ENCODE peak calls at places on chromosomes 3 and 15, in ten cellular contexts. One of them, this sample, is unnamed.

GRCh38 chr3:110267304-110267703 is 804.3 kb upstream of the NECTIN3 start:
- DNase-seq in amniotic epithelial cell: no peak
- DNase-seq in Calu3: no peak
- DNase-seq in esophagus squamous epithelium: no peak
- DNase-seq in B cell: no peak
- DNase-seq in naive thymus-derived CD8-positive, alpha-beta T cell: no peak
- DNase-seq in amygdala: no peak
- DNase-seq in CD8-positive, alpha-beta memory T cell: no peak
- DNase-seq in T follicular helper cell: no peak
- DNase-seq in stimulated activated CD8-positive, alpha-beta memory T cell treated with anti-CD3 and anti-CD28 coated beads, Interleukin-2, amount 100 ng/mL, for 1 hour: no peak
- DNase-seq in this sample: no peak

GRCh38 chr3:106326941-106327765 is 458.3 kb upstream of the CBLB start:
- DNase-seq in CD8-positive, alpha-beta memory T cell: no peak
- DNase-seq in Calu3: no peak
- DNase-seq in esophagus squamous epithelium: no peak
- DNase-seq in amniotic epithelial cell: no peak
- DNase-seq in amygdala: no peak
- DNase-seq in B cell: no peak
- DNase-seq in T follicular helper cell: no peak
- DNase-seq in naive thymus-derived CD8-positive, alpha-beta T cell: no peak
- DNase-seq in stimulated activated CD8-positive, alpha-beta memory T cell treated with anti-CD3 and anti-CD28 coated beads, Interleukin-2, amount 100 ng/mL, for 1 hour: no peak
- DNase-seq in this sample: no peak

GRCh38 chr3:194730369-194730768 is 44.7 kb downstream of the FAM43A start:
- DNase-seq in B cell: no peak
- DNase-seq in stimulated activated CD8-positive, alpha-beta memory T cell treated with anti-CD3 and anti-CD28 coated beads, Interleukin-2, amount 100 ng/mL, for 1 hour: no peak
- DNase-seq in amygdala: no peak
- DNase-seq in esophagus squamous epithelium: no peak
- DNase-seq in T follicular helper cell: no peak
- DNase-seq in amniotic epithelial cell: peak
- DNase-seq in naive thymus-derived CD8-positive, alpha-beta T cell: peak
- DNase-seq in CD8-positive, alpha-beta memory T cell: no peak
- DNase-seq in Calu3: peak
- DNase-seq in this sample: no peak

GRCh38 chr3:149120051-149120972 is 9.1 kb upstream of the HPS3 start:
- DNase-seq in amniotic epithelial cell: peak
- DNase-seq in naive thymus-derived CD8-positive, alpha-beta T cell: no peak
- DNase-seq in CD8-positive, alpha-beta memory T cell: no peak
- DNase-seq in T follicular helper cell: no peak
- DNase-seq in stimulated activated CD8-positive, alpha-beta memory T cell treated with anti-CD3 and anti-CD28 coated beads, Interleukin-2, amount 100 ng/mL, for 1 hour: no peak
- DNase-seq in B cell: peak
- DNase-seq in amygdala: peak
- DNase-seq in Calu3: peak
- DNase-seq in esophagus squamous epithelium: no peak
- DNase-seq in this sample: peak

GRCh38 chr3:23518441-23518840 is 287.3 kb upstream of the UBE2E1 start:
- DNase-seq in naive thymus-derived CD8-positive, alpha-beta T cell: no peak
- DNase-seq in CD8-positive, alpha-beta memory T cell: no peak
- DNase-seq in stimulated activated CD8-positive, alpha-beta memory T cell treated with anti-CD3 and anti-CD28 coated beads, Interleukin-2, amount 100 ng/mL, for 1 hour: no peak
- DNase-seq in amygdala: no peak
- DNase-seq in amniotic epithelial cell: no peak
- DNase-seq in esophagus squamous epithelium: no peak
- DNase-seq in Calu3: no peak
- DNase-seq in B cell: no peak
- DNase-seq in T follicular helper cell: no peak
- DNase-seq in this sample: peak

GRCh38 chr3:134260984-134261383 is 10.3 kb upstream of the RYK start:
- DNase-seq in esophagus squamous epithelium: no peak
- DNase-seq in amniotic epithelial cell: no peak
- DNase-seq in B cell: no peak
- DNase-seq in T follicular helper cell: no peak
- DNase-seq in amygdala: no peak
- DNase-seq in Calu3: no peak
- DNase-seq in CD8-positive, alpha-beta memory T cell: no peak
- DNase-seq in stimulated activated CD8-positive, alpha-beta memory T cell treated with anti-CD3 and anti-CD28 coated beads, Interleukin-2, amount 100 ng/mL, for 1 hour: no peak
- DNase-seq in naive thymus-derived CD8-positive, alpha-beta T cell: no peak
- DNase-seq in this sample: no peak

GRCh38 chr3:17908399-17909191 is 166.2 kb upstream of the TBC1D5 start:
- DNase-seq in stimulated activated CD8-positive, alpha-beta memory T cell treated with anti-CD3 and anti-CD28 coated beads, Interleukin-2, amount 100 ng/mL, for 1 hour: no peak
- DNase-seq in B cell: no peak
- DNase-seq in Calu3: no peak
- DNase-seq in CD8-positive, alpha-beta memory T cell: no peak
- DNase-seq in naive thymus-derived CD8-positive, alpha-beta T cell: no peak
- DNase-seq in T follicular helper cell: no peak
- DNase-seq in esophagus squamous epithelium: no peak
- DNase-seq in amygdala: no peak
- DNase-seq in amniotic epithelial cell: no peak
- DNase-seq in this sample: no peak

GRCh38 chr15:52006702-52007340 is 12.2 kb upstream of the MAPK6 start:
- DNase-seq in B cell: no peak
- DNase-seq in T follicular helper cell: no peak
- DNase-seq in CD8-positive, alpha-beta memory T cell: no peak
- DNase-seq in esophagus squamous epithelium: no peak
- DNase-seq in naive thymus-derived CD8-positive, alpha-beta T cell: no peak
- DNase-seq in amygdala: no peak
- DNase-seq in stimulated activated CD8-positive, alpha-beta memory T cell treated with anti-CD3 and anti-CD28 coated beads, Interleukin-2, amount 100 ng/mL, for 1 hour: no peak
- DNase-seq in Calu3: no peak
- DNase-seq in amniotic epithelial cell: no peak
- DNase-seq in this sample: no peak

GRCh38 chr15:44775923-44776322 is 39.6 kb downstream of the TRIM69 start:
- DNase-seq in amniotic epithelial cell: peak
- DNase-seq in amygdala: peak
- DNase-seq in CD8-positive, alpha-beta memory T cell: no peak
- DNase-seq in B cell: no peak
- DNase-seq in naive thymus-derived CD8-positive, alpha-beta T cell: no peak
- DNase-seq in esophagus squamous epithelium: no peak
- DNase-seq in T follicular helper cell: no peak
- DNase-seq in stimulated activated CD8-positive, alpha-beta memory T cell treated with anti-CD3 and anti-CD28 coated beads, Interleukin-2, amount 100 ng/mL, for 1 hour: no peak
- DNase-seq in Calu3: no peak
- DNase-seq in this sample: no peak

GRCh38 chr3:64345351-64345750 is 120.1 kb upstream of the PRICKLE2 start:
- DNase-seq in T follicular helper cell: no peak
- DNase-seq in stimulated activated CD8-positive, alpha-beta memory T cell treated with anti-CD3 and anti-CD28 coated beads, Interleukin-2, amount 100 ng/mL, for 1 hour: no peak
- DNase-seq in esophagus squamous epithelium: no peak
- DNase-seq in amygdala: no peak
- DNase-seq in B cell: no peak
- DNase-seq in amniotic epithelial cell: peak
- DNase-seq in CD8-positive, alpha-beta memory T cell: no peak
- DNase-seq in Calu3: no peak
- DNase-seq in naive thymus-derived CD8-positive, alpha-beta T cell: no peak
- DNase-seq in this sample: peak

GRCh38 chr15:92817339-92817886 is 82.7 kb upstream of the CHD2 start:
- DNase-seq in CD8-positive, alpha-beta memory T cell: no peak
- DNase-seq in naive thymus-derived CD8-positive, alpha-beta T cell: no peak
- DNase-seq in esophagus squamous epithelium: no peak
- DNase-seq in B cell: peak
- DNase-seq in stimulated activated CD8-positive, alpha-beta memory T cell treated with anti-CD3 and anti-CD28 coated beads, Interleukin-2, amount 100 ng/mL, for 1 hour: no peak
- DNase-seq in amniotic epithelial cell: no peak
- DNase-seq in Calu3: no peak
- DNase-seq in T follicular helper cell: no peak
- DNase-seq in amygdala: no peak
- DNase-seq in this sample: no peak

GRCh38 chr15:85865070-85865684 is 70.5 kb upstream of the KLHL25 start:
- DNase-seq in T follicular helper cell: no peak
- DNase-seq in CD8-positive, alpha-beta memory T cell: no peak
- DNase-seq in esophagus squamous epithelium: no peak
- DNase-seq in amygdala: no peak
- DNase-seq in Calu3: peak
- DNase-seq in amniotic epithelial cell: peak
- DNase-seq in B cell: no peak
- DNase-seq in stimulated activated CD8-positive, alpha-beta memory T cell treated with anti-CD3 and anti-CD28 coated beads, Interleukin-2, amount 100 ng/mL, for 1 hour: no peak
- DNase-seq in naive thymus-derived CD8-positive, alpha-beta T cell: no peak
- DNase-seq in this sample: peak

GRCh38 chr15:76503121-76503520 is 166.5 kb downstream of the ISL2 start:
- DNase-seq in naive thymus-derived CD8-positive, alpha-beta T cell: no peak
- DNase-seq in Calu3: no peak
- DNase-seq in stimulated activated CD8-positive, alpha-beta memory T cell treated with anti-CD3 and anti-CD28 coated beads, Interleukin-2, amount 100 ng/mL, for 1 hour: no peak
- DNase-seq in B cell: no peak
- DNase-seq in amniotic epithelial cell: no peak
- DNase-seq in CD8-positive, alpha-beta memory T cell: no peak
- DNase-seq in esophagus squamous epithelium: no peak
- DNase-seq in T follicular helper cell: no peak
- DNase-seq in amygdala: no peak
- DNase-seq in this sample: no peak

GRCh38 chr3:12905316-12906071 is 64.1 kb upstream of the RPL32 start:
- DNase-seq in esophagus squamous epithelium: no peak
- DNase-seq in stimulated activated CD8-positive, alpha-beta memory T cell treated with anti-CD3 and anti-CD28 coated beads, Interleukin-2, amount 100 ng/mL, for 1 hour: no peak
- DNase-seq in amniotic epithelial cell: no peak
- DNase-seq in naive thymus-derived CD8-positive, alpha-beta T cell: no peak
- DNase-seq in amygdala: no peak
- DNase-seq in B cell: no peak
- DNase-seq in Calu3: no peak
- DNase-seq in T follicular helper cell: no peak
- DNase-seq in CD8-positive, alpha-beta memory T cell: no peak
- DNase-seq in this sample: no peak

GRCh38 chr3:41362638-41363559 is 163.6 kb downstream of the CTNNB1 start:
- DNase-seq in esophagus squamous epithelium: no peak
- DNase-seq in naive thymus-derived CD8-positive, alpha-beta T cell: no peak
- DNase-seq in stimulated activated CD8-positive, alpha-beta memory T cell treated with anti-CD3 and anti-CD28 coated beads, Interleukin-2, amount 100 ng/mL, for 1 hour: no peak
- DNase-seq in Calu3: no peak
- DNase-seq in T follicular helper cell: no peak
- DNase-seq in amygdala: no peak
- DNase-seq in CD8-positive, alpha-beta memory T cell: no peak
- DNase-seq in B cell: no peak
- DNase-seq in amniotic epithelial cell: peak
- DNase-seq in this sample: no peak

GRCh38 chr3:104832530-104832929 is 534.2 kb upstream of the ALCAM start:
- DNase-seq in amygdala: no peak
- DNase-seq in B cell: no peak
- DNase-seq in amniotic epithelial cell: no peak
- DNase-seq in T follicular helper cell: no peak
- DNase-seq in Calu3: no peak
- DNase-seq in naive thymus-derived CD8-positive, alpha-beta T cell: no peak
- DNase-seq in CD8-positive, alpha-beta memory T cell: no peak
- DNase-seq in stimulated activated CD8-positive, alpha-beta memory T cell treated with anti-CD3 and anti-CD28 coated beads, Interleukin-2, amount 100 ng/mL, for 1 hour: no peak
- DNase-seq in esophagus squamous epithelium: no peak
- DNase-seq in this sample: no peak

GRCh38 chr15:98123297-98123696 is 162.8 kb downstream of the ARRDC4 start:
- DNase-seq in stimulated activated CD8-positive, alpha-beta memory T cell treated with anti-CD3 and anti-CD28 coated beads, Interleukin-2, amount 100 ng/mL, for 1 hour: no peak
- DNase-seq in naive thymus-derived CD8-positive, alpha-beta T cell: no peak
- DNase-seq in CD8-positive, alpha-beta memory T cell: no peak
- DNase-seq in amniotic epithelial cell: no peak
- DNase-seq in B cell: no peak
- DNase-seq in amygdala: no peak
- DNase-seq in Calu3: no peak
- DNase-seq in T follicular helper cell: no peak
- DNase-seq in esophagus squamous epithelium: no peak
- DNase-seq in this sample: no peak

GRCh38 chr15:64354683-64355558 is 1.1 kb downstream of the CSNK1G1 start:
- DNase-seq in amygdala: no peak
- DNase-seq in naive thymus-derived CD8-positive, alpha-beta T cell: no peak
- DNase-seq in amniotic epithelial cell: peak
- DNase-seq in B cell: no peak
- DNase-seq in Calu3: no peak
- DNase-seq in T follicular helper cell: no peak
- DNase-seq in CD8-positive, alpha-beta memory T cell: no peak
- DNase-seq in esophagus squamous epithelium: no peak
- DNase-seq in stimulated activated CD8-positive, alpha-beta memory T cell treated with anti-CD3 and anti-CD28 coated beads, Interleukin-2, amount 100 ng/mL, for 1 hour: no peak
- DNase-seq in this sample: no peak

This sample was measured in iris pigment epithelial cell.